ENCODE peak calls at places on chromosomes 3 and 15, in six cellular contexts. L is cardiac fibroblast, E is Calu3, A is iPS-NIHi11, U is GM03348, S is cortex of kidney. H is an unnamed sample.

GRCh38 chr3:147945968-147946519 is 536.9 kb downstream of the ZIC1 start:
- DNase-seq in A (peak), L (peak), S (no peak), E (peak), U (peak), H (peak)

GRCh38 chr15:82649226-82649999 is 2.2 kb upstream of the CPEB1 start:
- DNase-seq in S (no peak), E (no peak), L (no peak), A (no peak), U (no peak), H (no peak)

GRCh38 chr3:197006860-197007259 is 22.8 kb downstream of the MELTF start:
- DNase-seq in A (no peak), U (no peak), S (no peak), E (no peak), L (no peak), H (no peak)

GRCh38 chr3:11543948-11544387 is 99.7 kb downstream of the VGLL4 start:
- DNase-seq in L (no peak), A (no peak), S (no peak), E (no peak), U (no peak), H (no peak)

GRCh38 chr15:75195122-75195765 is 6.4 kb upstream of the C15orf39 start:
- DNase-seq in L (peak), E (no peak), A (peak), U (no peak), S (no peak), H (peak)

GRCh38 chr15:74786659-74787165 is 4.8 kb downstream of the CSK start:
- DNase-seq in U (no peak), A (no peak), S (no peak), E (no peak), L (no peak), H (no peak)

GRCh38 chr3:31710123-31710841 is 177.6 kb downstream of the STT3B start:
- DNase-seq in A (no peak), U (no peak), S (no peak), E (peak), L (no peak), H (peak)

GRCh38 chr15:65099336-65099735 is 15.7 kb downstream of the UBAP1L start:
- DNase-seq in L (no peak), A (no peak), U (no peak), S (no peak), E (no peak), H (no peak)

GRCh38 chr3:31635586-31635985 is 102.9 kb downstream of the STT3B start:
- DNase-seq in U (no peak), S (no peak), E (no peak), L (no peak), A (no peak), H (no peak)

GRCh38 chr15:71654714-71655174 is 155.6 kb upstream of the NR2E3 start:
- DNase-seq in E (no peak), A (no peak), S (no peak), L (peak), U (no peak), H (no peak)

GRCh38 chr3:130345487-130346079 is at the start of gene COL6A5:
- DNase-seq in U (no peak), E (no peak), S (no peak), A (peak), L (peak), H (peak)

GRCh38 chr3:49689046-49689886 is at the start of the genes MST1 and RNF123:
- DNase-seq in E (peak), U (peak), S (no peak), L (peak), A (peak), H (no peak)

GRCh38 chr3:67923796-67924195 is 269.4 kb upstream of the SUCLG2 start:
- DNase-seq in E (no peak), S (no peak), L (no peak), A (no peak), U (no peak), H (no peak)